ENCODE peak calls at places on chromosome 21, in five cellular contexts. J is neural progenitor cell, N is heart left ventricle, E is ovary, W is cardiac muscle cell. V is an unnamed sample.
A peak's percentile ranks its signal among the peaks of the same experiment; 100 is the strongest.

GRCh38 chr21:14911351-14911750 is 153.4 kb downstream of the NRIP1 start:
- DNase-seq in J (no peak), N (no peak), E (no peak), W (no peak), V (no peak)

GRCh38 chr21:36757246-36757645 is 58.3 kb downstream of the SIM2 start:
- DNase-seq in J (peak; percentile 49), N (no peak), E (no peak), W (no peak), V (peak; percentile 17)

GRCh38 chr21:17371470-17371869 is 141.4 kb upstream of the CXADR start:
- DNase-seq in J (no peak), N (no peak), E (no peak), W (no peak), V (peak; percentile 4)

GRCh38 chr21:32817206-32817605 is 45.7 kb upstream of the PAXBP1 start:
- DNase-seq in J (no peak), N (no peak), E (no peak), W (no peak), V (no peak)

GRCh38 chr21:8991968-8992621 is 1529.3 kb upstream of the TPTE start:
- DNase-seq in J (no peak), N (no peak), E (no peak), W (no peak), V (no peak)

GRCh38 chr21:14888202-14888601 is 176.6 kb downstream of the NRIP1 start:
- DNase-seq in J (no peak), N (no peak), E (no peak), W (no peak), V (no peak)

GRCh38 chr21:34835526-34835925 is 166.7 kb downstream of the CLIC6 start:
- DNase-seq in J (no peak), N (no peak), E (no peak), W (no peak), V (peak; percentile 67)

GRCh38 chr21:40732998-40733397 is 114.0 kb downstream of the DSCAM start:
- DNase-seq in J (no peak), N (no peak), E (no peak), W (no peak), V (no peak)

GRCh38 chr21:21688877-21689276 is 690.7 kb downstream of the NCAM2 start:
- DNase-seq in J (peak; percentile 67), N (no peak), E (no peak), W (peak; percentile 46), V (peak; percentile 80)

GRCh38 chr21:32463889-32464300 is 51.4 kb downstream of the EVA1C start:
- DNase-seq in J (no peak), N (no peak), E (peak; percentile 46), W (no peak), V (no peak)

GRCh38 chr21:44911384-44912157 is 9.1 kb downstream of the ITGB2 start:
- DNase-seq in J (no peak), N (peak; percentile 86), E (no peak), W (no peak), V (no peak)
- TF ChIP-seq CTCF in J (peak; percentile 22), N (peak; percentile 26), E (no peak), W (peak; percentile 13), V (peak; percentile 59)

GRCh38 chr21:42668620-42669019 is 15.2 kb downstream of the PDE9A start:
- DNase-seq in J (no peak), N (no peak), E (no peak), W (no peak), V (no peak)

GRCh38 chr21:42671778-42672593 is 18.6 kb downstream of the PDE9A start:
- DNase-seq in J (no peak), N (no peak), E (no peak), W (no peak), V (no peak)

GRCh38 chr21:42670884-42671283 is 17.5 kb downstream of the PDE9A start:
- DNase-seq in J (no peak), N (no peak), E (no peak), W (no peak), V (no peak)

GRCh38 chr21:42669069-42669468 is 15.6 kb downstream of the PDE9A start:
- DNase-seq in J (no peak), N (no peak), E (peak; percentile 58), W (no peak), V (peak; percentile 79)

GRCh38 chr21:42670058-42670830 is 16.8 kb downstream of the PDE9A start:
- DNase-seq in J (no peak), N (no peak), E (no peak), W (no peak), V (no peak)
- H3K4me1 ChIP-seq in J (peaks cover 68% of the 10 kb centered on the region), N (peaks cover 13% of the 10 kb centered on the region), E (peaks cover 5% of the 10 kb centered on the region), W (peaks cover 26% of the 10 kb centered on the region), V (peaks cover 31% of the 10 kb centered on the region)

GRCh38 chr21:27466175-27466574 is 499.3 kb upstream of the ADAMTS5 start:
- DNase-seq in J (no peak), N (no peak), E (no peak), W (no peak), V (peak; percentile 60)

GRCh38 chr21:27464643-27465042 is 497.8 kb upstream of the ADAMTS5 start:
- DNase-seq in J (no peak), N (no peak), E (no peak), W (no peak), V (no peak)

GRCh38 chr21:27462786-27463185 is 495.9 kb upstream of the ADAMTS5 start:
- DNase-seq in J (no peak), N (no peak), E (no peak), W (no peak), V (no peak)
- TF ChIP-seq CTCF in J (no peak), N (no peak), E (no peak), W (no peak), V (no peak)

DNA sequence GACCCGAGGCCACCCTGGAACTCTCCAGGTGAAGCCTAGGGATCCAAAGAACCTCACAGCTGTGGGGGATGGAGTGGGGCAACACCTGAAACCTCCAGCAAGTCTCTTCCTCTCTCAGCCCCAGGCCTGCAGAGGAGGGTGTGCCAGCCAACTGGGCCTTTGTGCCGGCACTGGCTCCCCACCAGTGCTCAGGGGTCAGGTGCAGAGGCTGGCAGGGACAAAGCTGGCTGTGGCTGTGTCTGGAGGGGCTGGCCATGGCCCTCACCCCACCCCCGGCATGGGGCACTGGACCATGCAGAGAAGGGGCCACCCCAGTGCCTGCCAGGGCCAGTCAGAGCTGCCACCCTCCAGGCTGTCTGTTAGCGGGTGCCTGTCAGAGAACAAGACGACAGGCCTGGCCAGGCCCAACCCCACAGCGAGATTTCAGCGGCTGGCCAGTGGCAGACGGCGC is 3.9 kb downstream of the COL18A1 start:
- DNase-seq in J (no peak), N (peak; percentile 57), E (peak; percentile 33), W (no peak), V (no peak)
- H3K4me1 ChIP-seq in J (peaks cover 56% of the 10 kb centered on the region), N (peaks cover 68% of the 10 kb centered on the region), E (peaks cover 28% of the 10 kb centered on the region), W (peaks cover 72% of the 10 kb centered on the region), V (peaks cover 53% of the 10 kb centered on the region)

DNA sequence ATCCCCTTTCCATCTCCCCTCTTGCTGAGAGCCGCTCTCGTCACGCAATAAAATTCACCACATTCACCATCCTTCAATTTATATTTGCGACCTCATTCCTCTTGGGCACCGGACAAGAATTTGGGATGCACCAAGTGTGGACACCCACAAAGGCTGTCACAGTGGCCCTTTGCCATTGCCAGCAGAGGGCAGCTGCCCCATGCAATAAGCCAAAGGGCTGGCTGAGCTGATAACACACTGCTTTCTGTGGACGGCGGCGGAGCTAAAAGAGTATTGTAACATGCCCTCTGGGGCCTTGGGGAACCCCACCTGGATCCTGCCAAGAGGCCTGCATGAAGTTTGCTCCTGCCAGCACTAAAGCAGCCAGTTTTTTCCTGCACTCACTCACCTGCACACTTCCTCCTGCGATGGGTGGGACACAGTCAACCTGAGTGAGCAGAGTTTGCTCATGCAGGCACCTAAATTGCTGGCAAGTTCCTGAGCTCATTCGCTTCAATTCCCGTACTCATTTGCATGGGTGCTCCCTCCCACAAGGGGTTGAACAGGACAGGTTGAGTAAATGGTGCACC is 792.3 kb upstream of the ADAMTS5 start:
- DNase-seq in J (peak; percentile 57), N (peak; percentile 43), E (no peak), W (no peak), V (peak; percentile 54)
- TF ChIP-seq CTCF in J (peak; percentile 57), N (peak; percentile 57), E (no peak), W (peak; percentile 24), V (peak; percentile 74)

GRCh38 chr21:45328198-45329087 is 40.7 kb upstream of the POFUT2 start:
- DNase-seq in J (no peak), N (peak; percentile 25), E (no peak), W (no peak), V (no peak)
- H3K4me1 ChIP-seq in J (peaks cover 23% of the 10 kb centered on the region), N (peaks cover 10% of the 10 kb centered on the region), E (peaks cover 18% of the 10 kb centered on the region), W (peaks cover 24% of the 10 kb centered on the region), V (no peaks in the 10 kb centered on the region)

DNA sequence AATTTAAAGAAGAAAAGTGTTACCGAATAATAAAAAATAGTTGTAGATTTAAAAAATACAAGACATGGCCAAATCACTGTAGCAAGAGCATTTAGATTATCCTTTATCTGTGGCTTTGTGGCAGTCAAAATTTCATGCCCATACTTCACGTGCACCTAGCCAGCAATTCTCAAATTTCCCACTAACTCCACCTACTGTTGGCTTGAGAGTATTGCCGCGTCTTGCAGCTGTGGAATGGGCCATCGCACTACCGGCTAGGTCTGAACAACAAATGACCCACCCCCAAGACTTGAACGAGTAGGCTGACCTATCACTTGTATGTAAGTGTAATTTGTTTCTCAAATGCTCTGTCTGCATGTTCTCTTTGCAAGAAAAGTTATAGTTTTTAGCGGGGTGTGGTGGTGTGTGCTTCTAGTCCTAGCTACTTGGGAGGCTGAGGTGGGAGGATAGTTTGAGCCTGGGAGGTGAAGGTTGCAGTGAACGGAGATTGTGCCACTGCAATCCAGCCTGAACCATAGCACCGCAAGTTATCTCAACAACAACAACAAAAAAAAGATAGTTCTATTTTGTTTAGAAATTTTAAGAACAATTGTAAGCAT is 4.1 kb downstream of the KRTAP13-4 start:
- DNase-seq in J (peak; percentile 56), N (no peak), E (no peak), W (peak; percentile 53), V (peak; percentile 86)
- TF ChIP-seq CTCF in J (peak; percentile 70), N (peak; percentile 52), E (no peak), W (peak; percentile 65), V (peak; percentile 65)

GRCh38 chr21:44813727-44814126 is 4.1 kb downstream of the SUMO3 start:
- DNase-seq in J (no peak), N (no peak), E (no peak), W (no peak), V (no peak)
- H3K4me1 ChIP-seq in J (no peaks in the 10 kb centered on the region), N (peaks cover 35% of the 10 kb centered on the region), E (peaks cover 12% of the 10 kb centered on the region), W (peaks cover 3% of the 10 kb centered on the region), V (peaks cover 4% of the 10 kb centered on the region)

DNA sequence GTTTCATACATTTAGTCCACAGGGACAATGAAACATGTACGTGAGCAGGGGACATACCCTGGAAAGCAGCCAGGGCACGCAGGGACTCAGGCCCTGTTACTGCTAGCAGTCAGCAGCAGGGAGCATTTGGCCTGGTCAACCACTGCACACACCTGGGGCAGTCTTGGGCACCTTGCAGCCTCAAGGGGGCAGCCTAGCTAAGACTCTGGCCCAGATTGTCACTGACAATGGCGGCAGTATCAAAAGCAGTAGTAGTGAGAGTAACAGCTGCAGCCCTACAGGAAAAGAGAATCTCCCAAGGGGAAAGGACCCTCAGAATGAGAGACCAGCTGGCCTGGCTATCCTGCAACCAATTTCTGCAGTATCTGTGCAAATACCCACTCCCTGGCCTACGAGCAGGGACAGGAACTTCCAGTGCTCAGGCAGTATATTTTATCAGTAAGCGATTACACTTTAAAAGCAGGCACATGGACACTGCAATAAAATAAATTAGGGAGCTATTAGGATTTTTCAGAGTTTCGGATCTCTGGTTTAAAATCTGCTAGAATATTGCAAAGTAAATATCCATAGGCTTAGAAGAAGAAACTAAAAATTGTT is 475.6 kb downstream of the LTN1 start:
- DNase-seq in J (peak; percentile 90), N (peak; percentile 81), E (peak; percentile 40), W (peak; percentile 84), V (peak; percentile 92)
- TF ChIP-seq CTCF in J (peak; percentile 80), N (peak; percentile 78), E (peak; percentile 13), W (peak; percentile 80), V (peak; percentile 80)